ENCODE peak calls at places on chromosome 1, in six cellular contexts. C is sigmoid colon, D is fibroblast of lung, A is endothelial cell of umbilical vein, X is neural progenitor cell, F is HCT116. S is an unnamed sample.

GRCh38 chr1:228317891-228318810 is 88.5 kb downstream of the TRIM11 start:
- DNase-seq in C (no peak), F (no peak), A (no peak), D (no peak), X (no peak), S (no peak)

GRCh38 chr1:53763911-53764310 is 24.9 kb upstream of the GLIS1 start:
- DNase-seq in C (no peak), X (no peak), A (no peak), F (no peak), D (no peak), S (no peak)

GRCh38 chr1:212637902-212638301 is 29.3 kb downstream of the ATF3 start:
- DNase-seq in C (no peak), F (no peak), D (no peak), A (no peak), X (no peak), S (no peak)

GRCh38 chr1:220750126-220750525 is 2.0 kb downstream of the MTARC2 start:
- DNase-seq in D (peak; percentile 48), F (no peak), A (peak; percentile 16), C (no peak), X (no peak), S (no peak)

GRCh38 chr1:183024352-183025337 is 1.4 kb downstream of the LAMC1 start:
- DNase-seq in F (no peak), C (no peak), D (peak; percentile 41), A (peak; percentile 59), X (peak; percentile 38), S (no peak)

GRCh38 chr1:230867903-230868735 is at the start of gene C1orf198:
- DNase-seq in F (no peak), C (peak; percentile 82), D (peak; percentile 29), A (peak; percentile 60), X (peak; percentile 87), S (peak; percentile 81)

GRCh38 chr1:226110249-226111108 is 48.0 kb downstream of the H3-3A start:
- DNase-seq in A (peak; percentile 69), X (peak; percentile 69), D (peak; percentile 64), C (peak; percentile 78), F (no peak), S (peak; percentile 73)

GRCh38 chr1:239987103-239987745 is 104.5 kb upstream of the FMN2 start:
- DNase-seq in C (no peak), X (peak; percentile 62), A (peak; percentile 24), D (peak; percentile 70), F (peak; percentile 15), S (peak; percentile 52)

GRCh38 chr1:64172458-64172983 is 30.9 kb upstream of the UBE2U start:
- DNase-seq in A (peak; percentile 39), C (no peak), F (no peak), D (peak; percentile 91), X (no peak), S (no peak)

GRCh38 chr1:30809514-30810263 is 52.1 kb upstream of the LAPTM5 start:
- DNase-seq in F (no peak), C (no peak), D (peak; percentile 97), X (peak; percentile 31), A (peak; percentile 52), S (no peak)

GRCh38 chr1:80540605-80541004 is 1260.1 kb upstream of the ADGRL2 start:
- DNase-seq in C (no peak), A (no peak), X (no peak), D (peak; percentile 39), F (no peak), S (no peak)

GRCh38 chr1:150087415-150087814 is 19.8 kb downstream of the VPS45 start:
- DNase-seq in D (no peak), C (no peak), F (no peak), X (no peak), A (no peak), S (no peak)

GRCh38 chr1:87329051-87329755 is 523 bp downstream of the LMO4 start:
- DNase-seq in F (no peak), X (peak; percentile 76), C (peak; percentile 79), A (peak; percentile 66), D (peak; percentile 72), S (peak; percentile 57)

GRCh38 chr1:82019512-82019911 is 218.8 kb downstream of the ADGRL2 start:
- DNase-seq in A (no peak), C (no peak), X (no peak), D (no peak), F (no peak), S (no peak)

GRCh38 chr1:45200906-45201500 is 5.4 kb downstream of the ZSWIM5 start:
- DNase-seq in F (no peak), A (no peak), C (no peak), D (no peak), X (no peak), S (no peak)

GRCh38 chr1:58204284-58204683 is 342.2 kb downstream of the OMA1 start:
- DNase-seq in X (peak; percentile 40), D (no peak), C (no peak), F (no peak), A (no peak), S (no peak)

GRCh38 chr1:94068831-94069648 is 51.9 kb downstream of the ABCA4 start:
- DNase-seq in C (peak; percentile 78), X (peak; percentile 54), D (peak; percentile 71), F (no peak), A (peak; percentile 98), S (peak; percentile 55)

GRCh38 chr1:11461738-11462137 is 17.2 kb upstream of the DISP3 start:
- DNase-seq in X (peak; percentile 34), D (no peak), F (no peak), A (no peak), C (no peak), S (no peak)

GRCh38 chr1:169204184-169204583 is 97.7 kb downstream of the ATP1B1 start:
- DNase-seq in X (no peak), C (no peak), A (no peak), D (no peak), F (no peak), S (no peak)

GRCh38 chr1:169201084-169201619 is 94.7 kb downstream of the ATP1B1 start:
- DNase-seq in A (no peak), C (no peak), D (peak; percentile 25), F (no peak), X (no peak), S (no peak)

GRCh38 chr1:169207825-169208520 is 101.5 kb downstream of the ATP1B1 start:
- DNase-seq in D (no peak), C (no peak), F (no peak), X (no peak), A (peak; percentile 53), S (no peak)

GRCh38 chr1:169200319-169200718 is 93.8 kb downstream of the ATP1B1 start:
- DNase-seq in F (no peak), A (no peak), C (no peak), D (no peak), X (no peak), S (no peak)

DNA sequence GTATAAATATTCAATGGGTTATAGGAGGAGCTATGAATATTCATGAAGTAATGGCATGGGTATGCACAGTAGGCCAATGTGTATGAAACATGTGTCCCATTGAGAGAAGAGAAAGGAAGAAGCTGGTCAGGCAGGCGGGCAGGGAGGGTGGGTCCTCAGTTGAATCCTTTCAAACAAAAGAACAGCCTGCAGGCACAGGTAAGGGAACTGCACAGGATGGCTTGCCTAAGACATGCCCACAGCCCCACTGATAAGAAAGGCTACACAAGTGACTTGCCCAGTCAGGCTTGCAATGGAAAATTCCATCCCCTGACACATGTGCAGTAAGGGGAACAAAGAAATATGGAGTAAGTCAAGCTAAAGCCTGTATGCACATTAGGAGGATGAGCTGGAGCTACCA is 96.3 kb downstream of the ATP1B1 start:
- DNase-seq in A (no peak), X (no peak), F (no peak), D (no peak), C (no peak), S (no peak)
- H3K27ac ChIP-seq in A (no peak overlapping the region), X (no peak overlapping the region), F (no peak overlapping the region), D (no peak overlapping the region), C (no peak overlapping the region), S (no peak overlapping the region)

DNA sequence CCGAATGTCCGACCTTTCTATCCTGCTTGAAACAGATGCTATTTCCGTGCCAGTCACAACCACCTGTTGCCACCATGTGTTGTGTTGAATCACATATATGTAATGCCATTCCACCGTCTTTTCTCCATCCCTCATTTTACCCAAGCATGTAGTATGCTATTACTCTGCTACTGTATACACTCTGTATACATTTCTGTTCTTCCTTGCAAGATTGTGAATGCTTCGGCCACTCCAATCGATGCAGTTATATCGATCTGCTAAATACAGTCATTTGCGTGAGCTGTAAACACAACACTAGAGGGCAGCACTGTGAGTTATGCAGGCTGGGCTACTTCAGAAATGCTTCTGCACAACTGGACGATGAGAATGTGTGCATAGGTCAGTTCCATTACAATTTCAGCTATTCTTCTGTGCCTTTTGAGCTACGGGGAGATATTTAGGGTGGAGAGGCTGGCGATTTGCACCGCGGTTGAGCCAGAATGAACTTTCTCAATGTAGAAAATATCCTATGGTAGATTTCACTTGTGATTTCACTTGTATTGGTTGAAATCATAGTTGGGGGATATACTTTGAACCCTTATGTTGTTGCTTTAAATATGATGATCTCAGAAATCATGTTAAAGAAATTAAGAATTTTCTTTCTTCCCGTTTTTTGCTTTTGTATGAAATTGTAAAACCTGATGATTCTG is 289.8 kb downstream of the NTNG1 start:
- DNase-seq in F (no peak), X (peak; percentile 79), D (peak; percentile 46), C (no peak), A (peak; percentile 18), S (peak; percentile 45)
- H3K4me3 ChIP-seq in F (no peak overlapping the region), X (no peak overlapping the region), D (no peak overlapping the region), C (no peak overlapping the region), A (no peak overlapping the region), S (no peak overlapping the region)

DNA sequence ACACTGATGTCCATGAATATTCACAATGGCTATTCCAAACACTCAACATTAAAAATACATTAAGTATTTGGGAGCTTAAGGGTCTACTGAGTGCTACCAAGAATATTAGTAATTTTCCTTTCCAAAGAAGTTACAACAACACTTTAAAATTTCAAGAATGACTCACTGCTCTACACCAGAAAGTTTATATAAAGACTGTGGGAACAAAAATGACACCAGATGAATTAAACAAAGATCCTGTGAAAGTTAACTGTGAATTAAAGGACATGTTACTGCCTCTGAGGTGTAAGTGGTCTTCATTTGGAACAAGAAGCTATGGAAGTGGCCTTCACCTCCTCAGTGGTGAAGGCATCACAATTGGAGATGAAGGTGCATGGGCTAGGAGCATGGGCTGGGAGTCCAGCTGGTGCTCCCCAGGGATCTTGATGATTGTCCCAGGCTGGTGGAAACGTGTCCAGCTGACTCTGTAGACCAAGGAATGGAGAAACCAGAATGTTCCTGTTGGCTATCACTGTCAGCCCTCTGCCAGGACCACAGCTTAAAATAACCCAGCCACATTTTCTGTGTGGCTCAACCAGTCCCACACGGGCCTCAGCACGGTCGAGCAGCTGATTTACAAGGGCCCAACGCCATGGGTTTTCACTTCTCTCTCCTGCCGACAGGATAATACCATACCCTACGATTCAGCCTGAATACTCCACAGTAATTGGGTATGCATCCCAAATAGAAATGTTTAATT is 28.8 kb downstream of the TAF5L start:
- DNase-seq in A (no peak), X (no peak), D (peak; percentile 83), C (peak; percentile 86), F (no peak), S (peak; percentile 23)
- H3K4me1 ChIP-seq in A (no peaks in the 10 kb centered on the region), X (no peaks in the 10 kb centered on the region), D (peaks cover 11% of the 10 kb centered on the region), C (peaks cover 36% of the 10 kb centered on the region), F (no peaks in the 10 kb centered on the region), S (peaks cover 26% of the 10 kb centered on the region)

DNA sequence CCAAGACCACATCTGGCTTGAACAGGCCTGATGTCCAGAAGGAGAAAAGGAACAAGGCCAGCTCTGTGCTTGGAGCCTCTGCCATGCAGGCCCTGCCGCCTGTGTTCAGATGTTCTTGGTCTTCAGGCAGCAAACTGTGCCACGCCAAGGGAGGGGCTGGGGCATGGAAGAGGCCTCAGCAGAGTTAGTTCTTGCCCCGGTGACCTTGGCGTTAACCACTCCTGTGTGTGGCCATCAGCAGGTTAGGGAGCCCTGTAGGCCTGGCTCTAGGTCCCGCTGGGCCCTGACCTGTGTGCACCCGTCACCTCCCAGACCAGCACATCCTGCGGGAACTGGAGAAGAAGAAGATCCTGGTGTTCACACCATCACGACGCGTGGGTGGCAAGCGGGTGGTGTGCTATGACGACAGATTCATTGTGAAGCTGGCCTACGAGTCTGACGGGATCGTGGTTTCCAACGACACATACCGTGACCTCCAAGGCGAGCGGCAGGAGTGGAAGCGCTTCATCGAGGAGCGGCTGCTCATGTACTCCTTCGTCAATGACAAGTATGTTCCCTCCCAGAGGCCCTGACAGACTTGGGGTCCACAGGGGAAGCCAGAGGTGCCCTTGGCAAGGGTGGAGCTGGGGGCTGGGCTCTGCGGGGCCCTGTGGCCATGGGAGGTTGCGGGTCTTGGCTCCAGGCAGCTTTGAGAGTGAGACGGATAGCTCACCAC is 7.1 kb downstream of the ZC3H12A start:
- DNase-seq in F (no peak), C (no peak), X (no peak), D (no peak), A (no peak), S (peak; percentile 13)
- H3K27ac ChIP-seq in F (no peak overlapping the region), C (peak overlapping the region; percentile 97), X (no peak overlapping the region), D (no peak overlapping the region), A (no peak overlapping the region), S (peak overlapping the region; percentile 98)